ENCODE peak calls at places on chromosome 4, in four cellular contexts. One of them, this sample, is unnamed.

GRCh38 chr4:54929459-54929858 is 195.9 kb downstream of the KDR start:
- DNase-seq in uterus: no peak
- DNase-seq in AG09309: no peak
- DNase-seq in caudate nucleus: peak; percentile 46
- DNase-seq in this sample: no peak

GRCh38 chr4:44725166-44725565 is 1.2 kb downstream of the GNPDA2 start:
- DNase-seq in uterus: no peak
- DNase-seq in AG09309: no peak
- DNase-seq in caudate nucleus: no peak
- DNase-seq in this sample: no peak

GRCh38 chr4:2469192-2469984 is 482 bp downstream of the RNF4 start:
- DNase-seq in uterus: peak; percentile 29
- DNase-seq in AG09309: no peak
- DNase-seq in caudate nucleus: peak; percentile 23
- DNase-seq in this sample: no peak

GRCh38 chr4:169649545-169650226 is 29.3 kb downstream of the CLCN3 start:
- DNase-seq in uterus: no peak
- DNase-seq in AG09309: no peak
- DNase-seq in caudate nucleus: no peak
- DNase-seq in this sample: no peak

GRCh38 chr4:112109455-112110425 is 35.5 kb upstream of the FAM241A start:
- DNase-seq in uterus: no peak
- DNase-seq in AG09309: no peak
- DNase-seq in caudate nucleus: no peak
- DNase-seq in this sample: no peak

GRCh38 chr4:132344924-132345828 is 803.9 kb upstream of the PCDH10 start:
- DNase-seq in uterus: no peak
- DNase-seq in AG09309: no peak
- DNase-seq in caudate nucleus: no peak
- DNase-seq in this sample: no peak

GRCh38 chr4:158459085-158459820 is 62.4 kb upstream of the RXFP1 start:
- DNase-seq in uterus: no peak
- DNase-seq in AG09309: no peak
- DNase-seq in caudate nucleus: no peak
- DNase-seq in this sample: no peak

GRCh38 chr4:71251266-71251665 is 87.6 kb upstream of the SLC4A4 start:
- DNase-seq in uterus: no peak
- DNase-seq in AG09309: peak; percentile 52
- DNase-seq in caudate nucleus: no peak
- DNase-seq in this sample: no peak

GRCh38 chr4:111773858-111774257 is 371.4 kb upstream of the FAM241A start:
- DNase-seq in uterus: peak; percentile 18
- DNase-seq in AG09309: no peak
- DNase-seq in caudate nucleus: no peak
- DNase-seq in this sample: no peak

GRCh38 chr4:53586121-53586816 is 5.0 kb downstream of the LNX1 start:
- DNase-seq in uterus: no peak
- DNase-seq in AG09309: peak; percentile 91
- DNase-seq in caudate nucleus: no peak
- DNase-seq in this sample: no peak

GRCh38 chr4:130591091-130591490 is 1495.1 kb downstream of the C4orf33 start:
- DNase-seq in uterus: no peak
- DNase-seq in AG09309: no peak
- DNase-seq in caudate nucleus: no peak
- DNase-seq in this sample: no peak

GRCh38 chr4:2861631-2862436 is 18.2 kb downstream of the ADD1 start:
- DNase-seq in uterus: no peak
- DNase-seq in AG09309: no peak
- DNase-seq in caudate nucleus: no peak
- DNase-seq in this sample: no peak

GRCh38 chr4:98522603-98523395 is 135.6 kb downstream of the TSPAN5 start:
- DNase-seq in uterus: no peak
- DNase-seq in AG09309: no peak
- DNase-seq in caudate nucleus: no peak
- DNase-seq in this sample: no peak

GRCh38 chr4:8043596-8043995 is 103.9 kb upstream of the AFAP1 start:
- DNase-seq in uterus: no peak
- DNase-seq in AG09309: no peak
- DNase-seq in caudate nucleus: no peak
- DNase-seq in this sample: no peak

GRCh38 chr4:80092847-80093246 is 19.8 kb upstream of the ANTXR2 start:
- DNase-seq in uterus: no peak
- DNase-seq in AG09309: no peak
- DNase-seq in caudate nucleus: no peak
- DNase-seq in this sample: no peak

GRCh38 chr4:108396900-108397299 is 223.5 kb upstream of the RPL34 start:
- DNase-seq in uterus: no peak
- DNase-seq in AG09309: no peak
- DNase-seq in caudate nucleus: no peak
- DNase-seq in this sample: no peak

GRCh38 chr4:147755567-147756295 is 23.8 kb downstream of the ARHGAP10 start:
- DNase-seq in uterus: no peak
- DNase-seq in AG09309: no peak
- DNase-seq in caudate nucleus: no peak
- DNase-seq in this sample: no peak

GRCh38 chr4:81049310-81049709 is 18.8 kb downstream of the BMP3 start:
- DNase-seq in uterus: no peak
- DNase-seq in AG09309: no peak
- DNase-seq in caudate nucleus: no peak
- DNase-seq in this sample: no peak

GRCh38 chr4:154332681-154333421 is 158.7 kb downstream of the DCHS2 start:
- DNase-seq in uterus: peak; percentile 41
- DNase-seq in AG09309: no peak
- DNase-seq in caudate nucleus: peak; percentile 69
- DNase-seq in this sample: peak; percentile 35

GRCh38 chr4:127479031-127479622 is 153.6 kb upstream of the INTU start:
- DNase-seq in uterus: no peak
- DNase-seq in AG09309: no peak
- DNase-seq in caudate nucleus: no peak
- DNase-seq in this sample: no peak

GRCh38 chr4:95548738-95549245 is at the start of gene UNC5C:
- DNase-seq in uterus: peak; percentile 79
- DNase-seq in AG09309: no peak
- DNase-seq in caudate nucleus: no peak
- DNase-seq in this sample: peak; percentile 87

GRCh38 chr4:1195109-1195671 is 22.8 kb upstream of the SPON2 start:
- DNase-seq in uterus: peak; percentile 43
- DNase-seq in AG09309: no peak
- DNase-seq in caudate nucleus: no peak
- DNase-seq in this sample: no peak

GRCh38 chr4:186829740-186830449 is 106.2 kb upstream of the FAT1 start:
- DNase-seq in uterus: no peak
- DNase-seq in AG09309: peak; percentile 54
- DNase-seq in caudate nucleus: no peak
- DNase-seq in this sample: no peak

GRCh38 chr4:54189140-54189539 is 40.0 kb upstream of the PDGFRA start:
- DNase-seq in uterus: no peak
- DNase-seq in AG09309: peak; percentile 17
- DNase-seq in caudate nucleus: no peak
- DNase-seq in this sample: no peak

GRCh38 chr4:951186-951585 is 18.9 kb downstream of the TMEM175 start:
- DNase-seq in uterus: no peak
- DNase-seq in AG09309: no peak
- DNase-seq in caudate nucleus: no peak
- DNase-seq in this sample: no peak

GRCh38 chr4:54658321-54659093 is 750 bp downstream of the KIT start:
- DNase-seq in uterus: peak; percentile 35
- DNase-seq in AG09309: no peak
- DNase-seq in caudate nucleus: peak; percentile 48
- DNase-seq in this sample: peak; percentile 29

GRCh38 chr4:37160653-37161052 is 83.9 kb upstream of the NWD2 start:
- DNase-seq in uterus: no peak
- DNase-seq in AG09309: no peak
- DNase-seq in caudate nucleus: no peak
- DNase-seq in this sample: no peak

GRCh38 chr4:41177016-41177415 is 37.3 kb downstream of the APBB2 start:
- DNase-seq in uterus: no peak
- DNase-seq in AG09309: peak; percentile 59
- DNase-seq in caudate nucleus: no peak
- DNase-seq in this sample: no peak

GRCh38 chr4:71855944-71856343 is 72.1 kb upstream of the GC start:
- DNase-seq in uterus: no peak
- DNase-seq in AG09309: no peak
- DNase-seq in caudate nucleus: no peak
- DNase-seq in this sample: no peak

GRCh38 chr4:99887837-99888236 is 6.4 kb downstream of the LAMTOR3 start:
- DNase-seq in uterus: no peak
- DNase-seq in AG09309: no peak
- DNase-seq in caudate nucleus: no peak
- DNase-seq in this sample: no peak

GRCh38 chr4:52511825-52512224 is 147.3 kb downstream of the USP46 start:
- DNase-seq in uterus: no peak
- DNase-seq in AG09309: no peak
- DNase-seq in caudate nucleus: no peak
- DNase-seq in this sample: no peak

GRCh38 chr4:2172627-2173231 is 69.2 kb downstream of the HAUS3 start:
- DNase-seq in uterus: no peak
- DNase-seq in AG09309: no peak
- DNase-seq in caudate nucleus: no peak
- DNase-seq in this sample: no peak

GRCh38 chr4:125432078-125432477 is 117.3 kb downstream of the FAT4 start:
- DNase-seq in uterus: no peak
- DNase-seq in AG09309: no peak
- DNase-seq in caudate nucleus: peak; percentile 1
- DNase-seq in this sample: no peak

GRCh38 chr4:19711871-19712270 is 539.8 kb upstream of the SLIT2 start:
- DNase-seq in uterus: no peak
- DNase-seq in AG09309: peak; percentile 48
- DNase-seq in caudate nucleus: no peak
- DNase-seq in this sample: no peak

GRCh38 chr4:111630705-111631104 is 514.5 kb upstream of the FAM241A start:
- DNase-seq in uterus: no peak
- DNase-seq in AG09309: peak; percentile 13
- DNase-seq in caudate nucleus: no peak
- DNase-seq in this sample: no peak

GRCh38 chr4:13887010-13887409 is 259.5 kb upstream of the BOD1L1 start:
- DNase-seq in uterus: no peak
- DNase-seq in AG09309: no peak
- DNase-seq in caudate nucleus: no peak
- DNase-seq in this sample: no peak

GRCh38 chr4:54152846-54153600 is 53.1 kb downstream of the GSX2 start:
- DNase-seq in uterus: no peak
- DNase-seq in AG09309: peak; percentile 52
- DNase-seq in caudate nucleus: no peak
- DNase-seq in this sample: no peak

GRCh38 chr4:98363431-98363830 is 102.2 kb downstream of the RAP1GDS1 start:
- DNase-seq in uterus: no peak
- DNase-seq in AG09309: no peak
- DNase-seq in caudate nucleus: no peak
- DNase-seq in this sample: no peak

This sample was measured in anterior cingulate cortex.